ENCODE peak calls at places on chromosome 12, in eight cellular contexts. One of them, this sample, is unnamed. For H3K4me1, the result is how much of the 10 kb centered on the place peaks cover.

GRCh38 chr12:4271433-4272013 is 2.0 kb upstream of the CCND2 start:
- DNase-seq in A549: no peak
- DNase-seq in uterus: no peak
- DNase-seq in PC-3: no peak
- DNase-seq in colonic mucosa: no peak
- DNase-seq in HCT116: no peak
- DNase-seq in CD8-positive, alpha-beta memory T cell: no peak
- DNase-seq in upper lobe of right lung: no peak
- DNase-seq in this sample: no peak

GRCh38 chr12:14771651-14772137 is 31.6 kb downstream of the WBP11 start:
- DNase-seq in HCT116: no peak
- DNase-seq in CD8-positive, alpha-beta memory T cell: peak
- DNase-seq in A549: no peak
- DNase-seq in uterus: no peak
- DNase-seq in colonic mucosa: no peak
- DNase-seq in PC-3: no peak
- DNase-seq in upper lobe of right lung: no peak
- DNase-seq in this sample: no peak

GRCh38 chr12:14775652-14776020 is 27.6 kb downstream of the WBP11 start:
- DNase-seq in HCT116: no peak
- DNase-seq in upper lobe of right lung: no peak
- DNase-seq in uterus: no peak
- DNase-seq in CD8-positive, alpha-beta memory T cell: no peak
- DNase-seq in A549: no peak
- DNase-seq in PC-3: no peak
- DNase-seq in colonic mucosa: no peak
- DNase-seq in this sample: no peak

GRCh38 chr12:84599539-84599938 is 313.1 kb downstream of the SLC6A15 start:
- DNase-seq in HCT116: peak
- DNase-seq in PC-3: peak
- DNase-seq in uterus: no peak
- DNase-seq in upper lobe of right lung: no peak
- DNase-seq in CD8-positive, alpha-beta memory T cell: no peak
- DNase-seq in A549: no peak
- DNase-seq in colonic mucosa: no peak
- DNase-seq in this sample: no peak

GRCh38 chr12:41293011-41293410 is 104.9 kb downstream of the PDZRN4 start:
- DNase-seq in A549: no peak
- DNase-seq in CD8-positive, alpha-beta memory T cell: no peak
- DNase-seq in uterus: no peak
- DNase-seq in HCT116: peak
- DNase-seq in PC-3: peak
- DNase-seq in upper lobe of right lung: no peak
- DNase-seq in colonic mucosa: no peak
- DNase-seq in this sample: no peak

GRCh38 chr12:132638541-132639408 is 20.2 kb downstream of the P2RX2 start:
- DNase-seq in A549: peak
- DNase-seq in HCT116: no peak
- DNase-seq in colonic mucosa: no peak
- DNase-seq in upper lobe of right lung: no peak
- DNase-seq in uterus: peak
- DNase-seq in PC-3: peak
- DNase-seq in CD8-positive, alpha-beta memory T cell: no peak
- DNase-seq in this sample: peak

GRCh38 chr12:28550757-28551381 is 360.6 kb downstream of the CCDC91 start:
- DNase-seq in CD8-positive, alpha-beta memory T cell: no peak
- DNase-seq in colonic mucosa: no peak
- DNase-seq in upper lobe of right lung: no peak
- DNase-seq in uterus: no peak
- DNase-seq in HCT116: peak
- DNase-seq in A549: peak
- DNase-seq in PC-3: peak
- DNase-seq in this sample: peak

GRCh38 chr12:108563804-108564151 is 1.4 kb downstream of the ISCU start:
- DNase-seq in CD8-positive, alpha-beta memory T cell: no peak
- DNase-seq in colonic mucosa: no peak
- DNase-seq in HCT116: no peak
- DNase-seq in upper lobe of right lung: no peak
- DNase-seq in PC-3: no peak
- DNase-seq in A549: no peak
- DNase-seq in uterus: no peak
- DNase-seq in this sample: no peak

GRCh38 chr12:84913151-84913550 is 552 bp upstream of the SLC6A15 start:
- DNase-seq in uterus: no peak
- DNase-seq in A549: no peak
- DNase-seq in upper lobe of right lung: no peak
- DNase-seq in HCT116: no peak
- DNase-seq in colonic mucosa: no peak
- DNase-seq in PC-3: no peak
- DNase-seq in CD8-positive, alpha-beta memory T cell: no peak
- DNase-seq in this sample: no peak

GRCh38 chr12:51368640-51369517 is 22.3 kb downstream of the GALNT6 start:
- DNase-seq in HCT116: no peak
- DNase-seq in colonic mucosa: peak
- DNase-seq in upper lobe of right lung: peak
- DNase-seq in PC-3: no peak
- DNase-seq in CD8-positive, alpha-beta memory T cell: peak
- DNase-seq in uterus: no peak
- DNase-seq in A549: no peak
- DNase-seq in this sample: peak

GRCh38 chr12:88420460-88420859 is 159.8 kb downstream of the KITLG start:
- DNase-seq in PC-3: peak
- DNase-seq in upper lobe of right lung: no peak
- DNase-seq in HCT116: peak
- DNase-seq in colonic mucosa: no peak
- DNase-seq in CD8-positive, alpha-beta memory T cell: no peak
- DNase-seq in A549: peak
- DNase-seq in uterus: no peak
- DNase-seq in this sample: no peak

GRCh38 chr12:126534495-126534894 is 1469.3 kb downstream of the AACS start:
- DNase-seq in colonic mucosa: no peak
- DNase-seq in CD8-positive, alpha-beta memory T cell: no peak
- DNase-seq in HCT116: no peak
- DNase-seq in A549: no peak
- DNase-seq in PC-3: no peak
- DNase-seq in uterus: no peak
- DNase-seq in upper lobe of right lung: no peak
- DNase-seq in this sample: no peak

GRCh38 chr12:54273981-54274380 is 5.9 kb downstream of the CBX5 start:
- DNase-seq in PC-3: no peak
- DNase-seq in HCT116: no peak
- DNase-seq in upper lobe of right lung: no peak
- DNase-seq in colonic mucosa: no peak
- DNase-seq in CD8-positive, alpha-beta memory T cell: no peak
- DNase-seq in uterus: no peak
- DNase-seq in A549: no peak
- DNase-seq in this sample: no peak

GRCh38 chr12:26723379-26724308 is 109.3 kb downstream of the ITPR2 start:
- DNase-seq in CD8-positive, alpha-beta memory T cell: no peak
- DNase-seq in HCT116: no peak
- DNase-seq in uterus: no peak
- DNase-seq in colonic mucosa: no peak
- DNase-seq in A549: no peak
- DNase-seq in upper lobe of right lung: no peak
- DNase-seq in PC-3: peak
- DNase-seq in this sample: no peak

GRCh38 chr12:128336506-128336905 is 69.5 kb downstream of the TMEM132C start:
- DNase-seq in upper lobe of right lung: no peak
- DNase-seq in CD8-positive, alpha-beta memory T cell: no peak
- DNase-seq in colonic mucosa: no peak
- DNase-seq in PC-3: no peak
- DNase-seq in HCT116: no peak
- DNase-seq in A549: no peak
- DNase-seq in uterus: no peak
- DNase-seq in this sample: no peak

GRCh38 chr12:66548338-66549049 is 130.4 kb downstream of the GRIP1 start:
- DNase-seq in HCT116: no peak
- DNase-seq in upper lobe of right lung: no peak
- DNase-seq in colonic mucosa: no peak
- DNase-seq in PC-3: peak
- DNase-seq in uterus: no peak
- DNase-seq in CD8-positive, alpha-beta memory T cell: no peak
- DNase-seq in A549: no peak
- DNase-seq in this sample: no peak

DNA sequence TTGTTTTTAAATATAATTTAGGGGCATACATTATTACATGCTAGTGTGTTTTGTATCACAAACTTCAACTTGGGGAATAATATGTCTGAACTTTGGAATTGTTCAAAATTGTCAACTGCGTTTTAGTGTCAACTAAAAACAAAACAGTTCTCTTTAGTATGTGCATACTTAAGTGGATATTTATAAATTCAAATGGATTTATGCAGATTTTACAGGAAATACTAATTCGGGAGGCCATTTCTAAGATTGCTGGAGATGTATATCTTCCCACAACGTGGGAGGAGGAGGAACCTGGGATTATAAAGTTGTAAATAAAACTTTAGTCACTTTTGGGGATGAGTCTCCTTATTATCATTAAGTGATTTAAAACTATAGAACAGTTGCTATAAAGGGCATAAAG is 2.5 kb downstream of the PDE3A start:
- DNase-seq in CD8-positive, alpha-beta memory T cell: no peak
- DNase-seq in colonic mucosa: no peak
- DNase-seq in uterus: no peak
- DNase-seq in PC-3: no peak
- DNase-seq in upper lobe of right lung: no peak
- DNase-seq in HCT116: no peak
- DNase-seq in A549: no peak
- DNase-seq in this sample: no peak
- H3K4me3 ChIP-seq in CD8-positive, alpha-beta memory T cell: no peak
- H3K4me3 ChIP-seq in colonic mucosa: peak
- H3K4me3 ChIP-seq in uterus: peak
- H3K4me3 ChIP-seq in PC-3: peak
- H3K4me3 ChIP-seq in upper lobe of right lung: peak
- H3K4me3 ChIP-seq in HCT116: no peak
- H3K4me3 ChIP-seq in A549: peak
- H3K4me3 ChIP-seq in this sample: peak

DNA sequence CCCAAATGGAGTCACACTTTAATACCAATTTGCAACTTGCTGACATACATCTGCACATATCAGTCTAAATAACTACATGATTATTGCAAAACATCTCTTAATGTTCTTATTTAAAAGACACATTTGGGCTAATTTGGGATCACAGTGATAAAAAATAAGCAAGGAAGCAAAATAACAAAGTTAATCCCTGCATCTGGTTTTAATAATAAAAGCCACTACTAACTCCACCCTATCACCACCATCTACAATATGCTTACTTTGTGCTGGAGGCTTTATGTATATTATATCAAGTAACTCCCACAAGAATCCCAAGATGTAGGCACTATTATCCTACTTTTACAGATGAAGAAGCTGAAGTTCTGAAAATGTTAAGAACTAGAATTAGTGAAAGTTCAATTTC is 45.7 kb downstream of the TAOK3 start:
- DNase-seq in uterus: no peak
- DNase-seq in A549: no peak
- DNase-seq in HCT116: no peak
- DNase-seq in CD8-positive, alpha-beta memory T cell: no peak
- DNase-seq in colonic mucosa: no peak
- DNase-seq in upper lobe of right lung: no peak
- DNase-seq in PC-3: no peak
- DNase-seq in this sample: no peak
- H3K4me1 ChIP-seq in uterus: under half
- H3K4me1 ChIP-seq in A549: under half
- H3K4me1 ChIP-seq in HCT116: under half
- H3K4me1 ChIP-seq in CD8-positive, alpha-beta memory T cell: under half
- H3K4me1 ChIP-seq in colonic mucosa: under half
- H3K4me1 ChIP-seq in upper lobe of right lung: under half
- H3K4me1 ChIP-seq in PC-3: under half
- H3K4me1 ChIP-seq in this sample: under half

GRCh38 chr12:22923768-22924167 is 298.8 kb downstream of the ETNK1 start:
- DNase-seq in upper lobe of right lung: no peak
- DNase-seq in CD8-positive, alpha-beta memory T cell: no peak
- DNase-seq in colonic mucosa: no peak
- DNase-seq in PC-3: no peak
- DNase-seq in HCT116: no peak
- DNase-seq in uterus: no peak
- DNase-seq in A549: no peak
- DNase-seq in this sample: no peak

GRCh38 chr12:22924391-22924790 is 299.4 kb downstream of the ETNK1 start:
- DNase-seq in uterus: no peak
- DNase-seq in upper lobe of right lung: no peak
- DNase-seq in A549: no peak
- DNase-seq in colonic mucosa: no peak
- DNase-seq in PC-3: no peak
- DNase-seq in CD8-positive, alpha-beta memory T cell: no peak
- DNase-seq in HCT116: no peak
- DNase-seq in this sample: no peak

GRCh38 chr12:22919883-22920282 is 294.9 kb downstream of the ETNK1 start:
- DNase-seq in A549: no peak
- DNase-seq in CD8-positive, alpha-beta memory T cell: no peak
- DNase-seq in uterus: no peak
- DNase-seq in upper lobe of right lung: no peak
- DNase-seq in HCT116: no peak
- DNase-seq in colonic mucosa: no peak
- DNase-seq in PC-3: no peak
- DNase-seq in this sample: peak

GRCh38 chr12:22925593-22925992 is 300.6 kb downstream of the ETNK1 start:
- DNase-seq in upper lobe of right lung: no peak
- DNase-seq in PC-3: no peak
- DNase-seq in colonic mucosa: no peak
- DNase-seq in uterus: no peak
- DNase-seq in CD8-positive, alpha-beta memory T cell: no peak
- DNase-seq in A549: no peak
- DNase-seq in HCT116: no peak
- DNase-seq in this sample: peak
- H3K4me3 ChIP-seq in upper lobe of right lung: no peak
- H3K4me3 ChIP-seq in PC-3: no peak
- H3K4me3 ChIP-seq in colonic mucosa: no peak
- H3K4me3 ChIP-seq in uterus: no peak
- H3K4me3 ChIP-seq in CD8-positive, alpha-beta memory T cell: no peak
- H3K4me3 ChIP-seq in A549: no peak
- H3K4me3 ChIP-seq in HCT116: no peak
- H3K4me3 ChIP-seq in this sample: no peak

GRCh38 chr12:104486943-104487819 is 30.4 kb downstream of the CHST11 start:
- DNase-seq in HCT116: no peak
- DNase-seq in upper lobe of right lung: no peak
- DNase-seq in CD8-positive, alpha-beta memory T cell: no peak
- DNase-seq in A549: no peak
- DNase-seq in colonic mucosa: no peak
- DNase-seq in PC-3: no peak
- DNase-seq in uterus: no peak
- DNase-seq in this sample: no peak

GRCh38 chr12:104490850-104491249 is 34.1 kb downstream of the CHST11 start:
- DNase-seq in A549: no peak
- DNase-seq in HCT116: no peak
- DNase-seq in CD8-positive, alpha-beta memory T cell: no peak
- DNase-seq in colonic mucosa: no peak
- DNase-seq in PC-3: no peak
- DNase-seq in upper lobe of right lung: no peak
- DNase-seq in uterus: no peak
- DNase-seq in this sample: no peak

GRCh38 chr12:104490221-104490620 is 33.5 kb downstream of the CHST11 start:
- DNase-seq in uterus: no peak
- DNase-seq in colonic mucosa: no peak
- DNase-seq in PC-3: no peak
- DNase-seq in CD8-positive, alpha-beta memory T cell: no peak
- DNase-seq in A549: no peak
- DNase-seq in upper lobe of right lung: no peak
- DNase-seq in HCT116: no peak
- DNase-seq in this sample: no peak

GRCh38 chr12:104486416-104486815 is 29.7 kb downstream of the CHST11 start:
- DNase-seq in A549: no peak
- DNase-seq in PC-3: no peak
- DNase-seq in CD8-positive, alpha-beta memory T cell: no peak
- DNase-seq in uterus: no peak
- DNase-seq in upper lobe of right lung: no peak
- DNase-seq in HCT116: no peak
- DNase-seq in colonic mucosa: no peak
- DNase-seq in this sample: no peak

GRCh38 chr12:104488383-104488782 is 31.6 kb downstream of the CHST11 start:
- DNase-seq in CD8-positive, alpha-beta memory T cell: no peak
- DNase-seq in PC-3: no peak
- DNase-seq in A549: no peak
- DNase-seq in colonic mucosa: no peak
- DNase-seq in HCT116: no peak
- DNase-seq in upper lobe of right lung: no peak
- DNase-seq in uterus: no peak
- DNase-seq in this sample: no peak
- H3K4me1 ChIP-seq in CD8-positive, alpha-beta memory T cell: half or more
- H3K4me1 ChIP-seq in PC-3: under half
- H3K4me1 ChIP-seq in A549: under half
- H3K4me1 ChIP-seq in colonic mucosa: under half
- H3K4me1 ChIP-seq in HCT116: under half
- H3K4me1 ChIP-seq in upper lobe of right lung: under half
- H3K4me1 ChIP-seq in uterus: under half
- H3K4me1 ChIP-seq in this sample: under half

This sample was measured in small intestine.